ENCODE peak calls at places on chromosomes 7 and 10, in five cellular contexts. One of them, this sample, is unnamed.
A peak's percentile ranks its signal among the peaks of the same experiment; 100 is the strongest.

GRCh38 chr7:106313456-106313891 is 28.7 kb upstream of the NAMPT start:
- DNase-seq in fibroblast of pulmonary artery: peak; percentile 61
- DNase-seq in activated effector memory CD4-positive, alpha-beta T cell treated with anti-CD3 and anti-CD28 coated beads, Interleukin-2, amount 50 U/mL, for 16 hours: no peak
- DNase-seq in SW 1271: peak; percentile 25
- DNase-seq in HuH-7.5: no peak
- DNase-seq in this sample: no peak

GRCh38 chr10:1869861-1870260 is 132.5 kb upstream of the ADARB2 start:
- DNase-seq in fibroblast of pulmonary artery: no peak
- DNase-seq in activated effector memory CD4-positive, alpha-beta T cell treated with anti-CD3 and anti-CD28 coated beads, Interleukin-2, amount 50 U/mL, for 16 hours: no peak
- DNase-seq in HuH-7.5: no peak
- DNase-seq in SW 1271: no peak
- DNase-seq in this sample: no peak

GRCh38 chr10:60203993-60204618 is 185.6 kb downstream of the ANK3 start:
- DNase-seq in fibroblast of pulmonary artery: peak; percentile 65
- DNase-seq in activated effector memory CD4-positive, alpha-beta T cell treated with anti-CD3 and anti-CD28 coated beads, Interleukin-2, amount 50 U/mL, for 16 hours: no peak
- DNase-seq in SW 1271: peak; percentile 3
- DNase-seq in HuH-7.5: no peak
- DNase-seq in this sample: no peak

GRCh38 chr7:152354061-152354460 is 81.7 kb downstream of the KMT2C start:
- DNase-seq in SW 1271: no peak
- DNase-seq in HuH-7.5: no peak
- DNase-seq in fibroblast of pulmonary artery: peak; percentile 49
- DNase-seq in activated effector memory CD4-positive, alpha-beta T cell treated with anti-CD3 and anti-CD28 coated beads, Interleukin-2, amount 50 U/mL, for 16 hours: no peak
- DNase-seq in this sample: no peak

GRCh38 chr7:45001138-45001694 is 1.2 kb downstream of the CCM2 start:
- DNase-seq in activated effector memory CD4-positive, alpha-beta T cell treated with anti-CD3 and anti-CD28 coated beads, Interleukin-2, amount 50 U/mL, for 16 hours: peak; percentile 88
- DNase-seq in HuH-7.5: no peak
- DNase-seq in fibroblast of pulmonary artery: no peak
- DNase-seq in SW 1271: no peak
- DNase-seq in this sample: no peak

GRCh38 chr10:117537904-117538524 is 4.5 kb upstream of the EMX2 start:
- DNase-seq in fibroblast of pulmonary artery: no peak
- DNase-seq in SW 1271: no peak
- DNase-seq in HuH-7.5: no peak
- DNase-seq in activated effector memory CD4-positive, alpha-beta T cell treated with anti-CD3 and anti-CD28 coated beads, Interleukin-2, amount 50 U/mL, for 16 hours: no peak
- DNase-seq in this sample: no peak

GRCh38 chr7:123823898-123824753 is 20.8 kb upstream of the HYAL4 start:
- DNase-seq in HuH-7.5: no peak
- DNase-seq in SW 1271: no peak
- DNase-seq in activated effector memory CD4-positive, alpha-beta T cell treated with anti-CD3 and anti-CD28 coated beads, Interleukin-2, amount 50 U/mL, for 16 hours: no peak
- DNase-seq in fibroblast of pulmonary artery: no peak
- DNase-seq in this sample: no peak

GRCh38 chr10:11009471-11010308 is 8.0 kb upstream of the CELF2 start:
- DNase-seq in HuH-7.5: no peak
- DNase-seq in activated effector memory CD4-positive, alpha-beta T cell treated with anti-CD3 and anti-CD28 coated beads, Interleukin-2, amount 50 U/mL, for 16 hours: no peak
- DNase-seq in SW 1271: no peak
- DNase-seq in fibroblast of pulmonary artery: peak; percentile 32
- DNase-seq in this sample: no peak

GRCh38 chr7:135800560-135800959 is 51.9 kb upstream of the FAM180A start:
- DNase-seq in activated effector memory CD4-positive, alpha-beta T cell treated with anti-CD3 and anti-CD28 coated beads, Interleukin-2, amount 50 U/mL, for 16 hours: no peak
- DNase-seq in SW 1271: no peak
- DNase-seq in HuH-7.5: no peak
- DNase-seq in fibroblast of pulmonary artery: peak; percentile 10
- DNase-seq in this sample: no peak

GRCh38 chr7:130273863-130274262 is 7.2 kb downstream of the CPA2 start:
- DNase-seq in HuH-7.5: no peak
- DNase-seq in activated effector memory CD4-positive, alpha-beta T cell treated with anti-CD3 and anti-CD28 coated beads, Interleukin-2, amount 50 U/mL, for 16 hours: no peak
- DNase-seq in fibroblast of pulmonary artery: peak; percentile 86
- DNase-seq in SW 1271: no peak
- DNase-seq in this sample: no peak

GRCh38 chr7:24442170-24442777 is 131.0 kb upstream of the PALS2 start:
- DNase-seq in fibroblast of pulmonary artery: no peak
- DNase-seq in SW 1271: no peak
- DNase-seq in HuH-7.5: no peak
- DNase-seq in activated effector memory CD4-positive, alpha-beta T cell treated with anti-CD3 and anti-CD28 coated beads, Interleukin-2, amount 50 U/mL, for 16 hours: no peak
- DNase-seq in this sample: no peak

GRCh38 chr7:83704564-83704963 is 55.6 kb upstream of the SEMA3E start:
- DNase-seq in activated effector memory CD4-positive, alpha-beta T cell treated with anti-CD3 and anti-CD28 coated beads, Interleukin-2, amount 50 U/mL, for 16 hours: no peak
- DNase-seq in SW 1271: no peak
- DNase-seq in fibroblast of pulmonary artery: no peak
- DNase-seq in HuH-7.5: no peak
- DNase-seq in this sample: no peak

GRCh38 chr7:27560706-27561235 is 101.9 kb downstream of the HIBADH start:
- DNase-seq in activated effector memory CD4-positive, alpha-beta T cell treated with anti-CD3 and anti-CD28 coated beads, Interleukin-2, amount 50 U/mL, for 16 hours: no peak
- DNase-seq in HuH-7.5: no peak
- DNase-seq in SW 1271: no peak
- DNase-seq in fibroblast of pulmonary artery: peak; percentile 74
- DNase-seq in this sample: no peak

GRCh38 chr7:4909891-4910290 is 26.4 kb upstream of the RADIL start:
- DNase-seq in SW 1271: no peak
- DNase-seq in HuH-7.5: no peak
- DNase-seq in activated effector memory CD4-positive, alpha-beta T cell treated with anti-CD3 and anti-CD28 coated beads, Interleukin-2, amount 50 U/mL, for 16 hours: no peak
- DNase-seq in fibroblast of pulmonary artery: no peak
- DNase-seq in this sample: no peak

GRCh38 chr7:143391462-143392404 is 10.6 kb downstream of the ZYX start:
- DNase-seq in HuH-7.5: no peak
- DNase-seq in fibroblast of pulmonary artery: peak; percentile 87
- DNase-seq in activated effector memory CD4-positive, alpha-beta T cell treated with anti-CD3 and anti-CD28 coated beads, Interleukin-2, amount 50 U/mL, for 16 hours: no peak
- DNase-seq in SW 1271: no peak
- DNase-seq in this sample: no peak

GRCh38 chr7:28738384-28738783 is 219.7 kb downstream of the TRIL start:
- DNase-seq in HuH-7.5: no peak
- DNase-seq in fibroblast of pulmonary artery: peak; percentile 43
- DNase-seq in activated effector memory CD4-positive, alpha-beta T cell treated with anti-CD3 and anti-CD28 coated beads, Interleukin-2, amount 50 U/mL, for 16 hours: no peak
- DNase-seq in SW 1271: no peak
- DNase-seq in this sample: no peak

GRCh38 chr10:98446121-98446655 is 547 bp downstream of the HPS1 start:
- DNase-seq in HuH-7.5: peak; percentile 39
- DNase-seq in activated effector memory CD4-positive, alpha-beta T cell treated with anti-CD3 and anti-CD28 coated beads, Interleukin-2, amount 50 U/mL, for 16 hours: peak; percentile 77
- DNase-seq in fibroblast of pulmonary artery: peak; percentile 23
- DNase-seq in SW 1271: no peak
- DNase-seq in this sample: no peak

GRCh38 chr10:110461088-110461487 is 36.6 kb upstream of the DUSP5 start:
- DNase-seq in fibroblast of pulmonary artery: no peak
- DNase-seq in SW 1271: no peak
- DNase-seq in activated effector memory CD4-positive, alpha-beta T cell treated with anti-CD3 and anti-CD28 coated beads, Interleukin-2, amount 50 U/mL, for 16 hours: no peak
- DNase-seq in HuH-7.5: no peak
- DNase-seq in this sample: no peak

GRCh38 chr7:67525588-67525987 is 529.0 kb downstream of the TYW1 start:
- DNase-seq in SW 1271: no peak
- DNase-seq in HuH-7.5: no peak
- DNase-seq in fibroblast of pulmonary artery: no peak
- DNase-seq in activated effector memory CD4-positive, alpha-beta T cell treated with anti-CD3 and anti-CD28 coated beads, Interleukin-2, amount 50 U/mL, for 16 hours: no peak
- DNase-seq in this sample: no peak

GRCh38 chr10:102404361-102405107 is 9.0 kb downstream of the NFKB2 start:
- DNase-seq in HuH-7.5: no peak
- DNase-seq in fibroblast of pulmonary artery: no peak
- DNase-seq in SW 1271: no peak
- DNase-seq in activated effector memory CD4-positive, alpha-beta T cell treated with anti-CD3 and anti-CD28 coated beads, Interleukin-2, amount 50 U/mL, for 16 hours: no peak
- DNase-seq in this sample: no peak

GRCh38 chr10:44949915-44950314 is 9.7 kb upstream of the RASSF4 start:
- DNase-seq in SW 1271: no peak
- DNase-seq in HuH-7.5: no peak
- DNase-seq in fibroblast of pulmonary artery: no peak
- DNase-seq in activated effector memory CD4-positive, alpha-beta T cell treated with anti-CD3 and anti-CD28 coated beads, Interleukin-2, amount 50 U/mL, for 16 hours: no peak
- DNase-seq in this sample: no peak

GRCh38 chr10:86536294-86536861 is 14.8 kb upstream of the WAPL start:
- DNase-seq in fibroblast of pulmonary artery: no peak
- DNase-seq in SW 1271: no peak
- DNase-seq in HuH-7.5: peak; percentile 33
- DNase-seq in activated effector memory CD4-positive, alpha-beta T cell treated with anti-CD3 and anti-CD28 coated beads, Interleukin-2, amount 50 U/mL, for 16 hours: peak; percentile 80
- DNase-seq in this sample: no peak

GRCh38 chr7:123674399-123675091 is 18.9 kb downstream of the LMOD2 start:
- DNase-seq in SW 1271: no peak
- DNase-seq in fibroblast of pulmonary artery: no peak
- DNase-seq in activated effector memory CD4-positive, alpha-beta T cell treated with anti-CD3 and anti-CD28 coated beads, Interleukin-2, amount 50 U/mL, for 16 hours: no peak
- DNase-seq in HuH-7.5: no peak
- DNase-seq in this sample: no peak

GRCh38 chr10:36030516-36030915 is 388.4 kb upstream of the FZD8 start:
- DNase-seq in activated effector memory CD4-positive, alpha-beta T cell treated with anti-CD3 and anti-CD28 coated beads, Interleukin-2, amount 50 U/mL, for 16 hours: no peak
- DNase-seq in SW 1271: no peak
- DNase-seq in fibroblast of pulmonary artery: no peak
- DNase-seq in HuH-7.5: no peak
- DNase-seq in this sample: no peak

GRCh38 chr10:32253300-32253699 is 93.7 kb downstream of the EPC1 start:
- DNase-seq in SW 1271: no peak
- DNase-seq in HuH-7.5: no peak
- DNase-seq in activated effector memory CD4-positive, alpha-beta T cell treated with anti-CD3 and anti-CD28 coated beads, Interleukin-2, amount 50 U/mL, for 16 hours: no peak
- DNase-seq in fibroblast of pulmonary artery: no peak
- DNase-seq in this sample: no peak